ENCODE peak calls at places on chromosomes 4 and X, in ten cellular contexts. I, Y, J, X, R, M, W, T, V and P are unnamed samples.

GRCh38 chr4:148315049-148315448 is 127.2 kb downstream of the NR3C2 start:
- DNase-seq in I (no peak), Y (no peak), J (peak; percentile 7), X (no peak), R (no peak), M (peak; percentile 93), W (no peak), T (no peak), V (no peak), P (no peak)

GRCh38 chr4:184836613-184837012 is 10.8 kb upstream of the ACSL1 start:
- DNase-seq in I (no peak), Y (no peak), J (no peak), X (no peak), R (no peak), M (no peak), W (no peak), T (no peak), V (no peak), P (no peak)

GRCh38 chrX:1190596-1191145 is 21.8 kb downstream of the CRLF2 start:
- DNase-seq in I (peak; percentile 13), Y (no peak), J (no peak), X (no peak), R (no peak), M (no peak), W (no peak), T (no peak), V (peak; percentile 33), P (no peak)

GRCh38 chrX:151004085-151004484 is 20.9 kb downstream of the HMGB3 start:
- DNase-seq in I (no peak), Y (no peak), J (no peak), X (no peak), R (no peak), M (no peak), W (no peak), T (no peak), V (no peak), P (no peak)

GRCh38 chr4:52100062-52100461 is 49.0 kb downstream of the SPATA18 start:
- DNase-seq in I (no peak), Y (no peak), J (peak; percentile 66), X (no peak), R (no peak), M (peak; percentile 88), W (no peak), T (no peak), V (no peak), P (no peak)

GRCh38 chr4:1208970-1209704 is 36.8 kb upstream of the SPON2 start:
- DNase-seq in I (peak; percentile 82), Y (no peak), J (peak; percentile 65), X (no peak), R (no peak), M (peak; percentile 50), W (no peak), T (no peak), V (peak; percentile 64), P (no peak)

GRCh38 chrX:12241026-12241425 is 102.8 kb downstream of the FRMPD4 start:
- DNase-seq in I (peak; percentile 72), Y (no peak), J (no peak), X (no peak), R (no peak), M (peak; percentile 16), W (no peak), T (no peak), V (no peak), P (no peak)

GRCh38 chr4:145805490-145805889 is 125.5 kb downstream of the C4orf51 start:
- DNase-seq in I (no peak), Y (no peak), J (peak; percentile 84), X (no peak), R (no peak), M (peak; percentile 65), W (no peak), T (no peak), V (no peak), P (no peak)

GRCh38 chrX:72080150-72080549 is 51.6 kb downstream of the RTL5 start:
- DNase-seq in I (no peak), Y (no peak), J (no peak), X (no peak), R (no peak), M (no peak), W (no peak), T (no peak), V (no peak), P (no peak)

GRCh38 chr4:80840396-80840795 is 190.1 kb upstream of the BMP3 start:
- DNase-seq in I (no peak), Y (no peak), J (peak; percentile 52), X (no peak), R (no peak), M (peak; percentile 36), W (no peak), T (no peak), V (no peak), P (no peak)

GRCh38 chr4:149896428-149896827 is 80.8 kb upstream of the IQCM start:
- DNase-seq in I (peak; percentile 22), Y (no peak), J (peak; percentile 65), X (peak; percentile 31), R (peak; percentile 21), M (peak; percentile 53), W (no peak), T (no peak), V (no peak), P (no peak)

GRCh38 chrX:97334850-97335249 is 451.1 kb downstream of the RPA4 start:
- DNase-seq in I (no peak), Y (no peak), J (no peak), X (no peak), R (no peak), M (no peak), W (no peak), T (no peak), V (no peak), P (no peak)

DNA sequence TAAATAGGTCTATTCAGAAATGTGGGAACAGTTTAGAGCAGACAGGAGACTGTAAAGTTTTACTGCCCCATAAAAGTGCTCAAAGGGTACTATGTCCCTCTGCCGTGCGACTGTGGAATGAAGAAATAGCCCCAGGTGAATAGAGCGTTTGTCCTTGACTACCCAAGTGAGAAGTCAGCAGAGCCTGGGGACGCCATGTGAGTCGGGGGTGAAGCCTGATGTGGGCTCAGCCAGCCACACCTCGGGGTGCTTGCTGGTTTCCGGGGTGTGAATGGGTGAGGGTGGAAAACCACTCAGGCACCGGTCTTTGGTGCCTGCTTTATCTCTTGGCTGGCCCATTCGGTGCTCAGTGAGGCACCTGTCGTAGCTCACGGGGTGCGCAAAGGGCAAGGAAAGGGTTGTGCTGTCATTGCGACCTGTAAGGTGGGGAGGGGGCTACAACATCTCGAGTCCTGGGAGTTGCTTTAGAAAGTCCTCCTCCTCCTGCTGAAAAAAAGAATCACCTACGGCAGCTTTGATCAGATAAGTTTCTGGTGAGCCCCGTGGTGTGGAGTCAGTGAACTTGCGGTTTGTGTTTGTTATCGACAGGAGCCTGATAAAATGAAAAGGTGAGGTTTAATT is 895 bp downstream of the TRIM2 start:
- DNase-seq in I (no peak), Y (no peak), J (no peak), X (no peak), R (peak; percentile 40), M (no peak), W (no peak), T (no peak), V (no peak), P (no peak)
- TF ChIP-seq CTCF in I (no peak), Y (no peak), J (no peak), X (no peak), R (no peak), M (no peak), W (no peak), T (no peak), V (no peak), P (no peak)

DNA sequence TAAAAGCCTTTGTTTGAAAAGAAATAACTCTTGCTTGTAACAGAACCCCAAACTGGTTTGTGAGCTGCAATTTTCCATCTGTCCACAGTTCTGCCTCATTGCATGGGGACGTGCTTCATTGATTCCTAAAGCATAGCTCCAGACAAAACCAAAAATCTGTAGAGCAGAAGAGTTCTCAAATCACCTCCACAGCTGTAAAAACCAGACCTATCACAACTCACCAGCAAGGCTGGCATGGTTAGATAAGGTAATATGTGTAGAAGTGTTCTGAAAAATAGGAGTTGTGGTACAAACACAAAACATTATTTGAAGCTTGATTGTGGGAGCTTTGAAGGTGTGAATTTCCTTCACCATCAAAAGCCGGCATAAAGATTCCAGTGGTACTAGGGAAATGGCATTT is 12.5 kb upstream of the RAB28 start:
- DNase-seq in I (no peak), Y (no peak), J (no peak), X (no peak), R (no peak), M (no peak), W (no peak), T (no peak), V (no peak), P (no peak)
- TF ChIP-seq CTCF in I (no peak), Y (no peak), J (no peak), X (no peak), R (no peak), M (no peak), W (no peak), T (no peak), V (no peak), P (no peak)

DNA sequence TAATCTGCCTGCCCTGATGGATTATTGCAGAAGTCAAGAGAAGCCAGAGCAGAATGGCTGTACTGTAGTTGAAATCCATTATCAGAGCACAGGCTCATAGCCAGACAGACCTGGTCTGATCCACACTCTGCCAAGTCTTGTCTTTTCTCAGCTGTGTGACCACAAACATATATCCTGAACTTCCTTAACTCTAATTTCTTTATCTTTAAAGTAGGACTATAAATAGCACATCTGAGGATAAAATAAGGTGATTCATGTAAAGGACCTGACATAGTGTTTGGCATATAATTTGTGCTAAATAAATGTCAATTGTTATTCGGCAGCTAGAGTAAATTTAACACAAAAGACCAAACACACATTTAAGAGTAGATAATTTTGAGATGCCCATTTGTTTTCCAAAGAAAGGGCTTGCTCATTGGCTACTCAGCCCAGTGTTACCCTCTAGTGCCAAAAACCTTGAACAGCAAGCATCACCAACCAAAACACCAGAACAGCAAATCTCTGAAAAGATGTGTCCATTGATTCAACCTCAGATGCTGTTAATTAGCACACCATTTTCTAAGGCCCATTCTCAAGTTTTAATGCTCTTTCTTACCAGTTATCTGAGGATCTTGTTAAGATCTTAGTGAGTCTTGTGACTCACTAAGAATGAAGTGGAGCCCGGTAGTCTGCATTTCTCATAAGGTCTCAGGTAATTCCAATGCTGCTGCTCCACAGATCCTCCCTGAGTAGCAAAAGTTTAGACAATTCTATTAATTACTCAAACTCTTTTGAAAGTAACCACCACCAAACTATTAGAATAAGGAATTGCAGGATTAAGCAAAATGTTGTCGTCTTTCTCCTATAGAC is 108.8 kb downstream of the HHIP start:
- DNase-seq in I (peak; percentile 70), Y (no peak), J (peak; percentile 73), X (no peak), R (no peak), M (peak; percentile 90), W (no peak), T (no peak), V (no peak), P (peak; percentile 5)
- TF ChIP-seq CTCF in I (peak; percentile 66), Y (no peak), J (peak; percentile 80), X (peak; percentile 33), R (no peak), M (peak; percentile 62), W (no peak), T (no peak), V (peak; percentile 18), P (no peak)

DNA sequence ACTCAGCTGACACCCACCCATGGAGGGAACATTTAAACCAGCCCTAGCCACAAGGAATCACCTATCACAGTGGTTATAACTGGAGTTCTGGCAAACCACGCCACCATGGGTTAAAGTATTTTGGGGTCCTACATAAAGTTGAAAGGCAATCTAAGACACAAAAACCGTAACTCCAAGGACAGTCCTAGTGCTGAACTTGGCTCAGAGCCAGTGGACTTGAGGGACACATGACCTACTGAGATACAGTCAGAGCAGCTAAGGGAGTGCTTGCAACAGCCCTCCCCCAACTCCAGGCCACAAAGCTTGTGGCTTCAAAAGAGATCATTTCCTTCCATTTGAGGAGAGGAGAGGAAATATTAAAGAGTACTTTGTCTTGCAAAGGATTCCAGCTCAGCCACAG is 300.5 kb downstream of the FGF13 start:
- DNase-seq in I (no peak), Y (no peak), J (no peak), X (no peak), R (no peak), M (no peak), W (no peak), T (no peak), V (no peak), P (no peak)
- TF ChIP-seq CTCF in I (no peak), Y (no peak), J (no peak), X (no peak), R (no peak), M (no peak), W (no peak), T (no peak), V (no peak), P (no peak)